ENCODE peak calls at places on chromosome 12, in seven cellular contexts. N is A549, X is HCT116, T is endothelial cell of umbilical vein, Q is H1, A is K562, G is HepG2. P is an unnamed sample.

GRCh38 chr12:120971299-120972180 is 6.8 kb upstream of the HNF1A start:
- DNase-seq in N (peak; percentile 75), X (peak; percentile 58), T (peak; percentile 58), Q (no peak), A (peak; percentile 72), G (peak; percentile 45), P (peak; percentile 96)

GRCh38 chr12:116600959-116601358 is 41.8 kb downstream of the MAP1LC3B2 start:
- DNase-seq in N (no peak), X (no peak), T (no peak), Q (no peak), A (no peak), G (no peak), P (no peak)

GRCh38 chr12:110020956-110021355 is 21.7 kb downstream of the ANKRD13A start:
- DNase-seq in N (no peak), X (no peak), T (no peak), Q (no peak), A (no peak), G (no peak), P (no peak)

GRCh38 chr12:14810953-14811483 is 3.0 kb downstream of the SMCO3 start:
- DNase-seq in N (peak; percentile 58), X (no peak), T (peak; percentile 54), Q (no peak), A (peak; percentile 10), G (peak; percentile 44), P (no peak)

GRCh38 chr12:84136862-84137367 is 775.7 kb downstream of the SLC6A15 start:
- DNase-seq in N (peak; percentile 59), X (no peak), T (no peak), Q (no peak), A (no peak), G (no peak), P (no peak)

GRCh38 chr12:85804663-85805062 is 31.5 kb downstream of the RASSF9 start:
- DNase-seq in N (no peak), X (no peak), T (no peak), Q (no peak), A (no peak), G (no peak), P (no peak)

GRCh38 chr12:3333991-3334391 is 157.0 kb upstream of the PRMT8 start:
- DNase-seq in N (no peak), X (no peak), T (no peak), Q (no peak), A (no peak), G (no peak), P (no peak)

GRCh38 chr12:57896437-57897201 is 44.7 kb upstream of the ATP23 start:
- DNase-seq in N (peak; percentile 51), X (no peak), T (peak; percentile 75), Q (no peak), A (no peak), G (no peak), P (no peak)

GRCh38 chr12:3727354-3727753 is 25.6 kb downstream of the CRACR2A start:
- DNase-seq in N (no peak), X (no peak), T (no peak), Q (no peak), A (no peak), G (no peak), P (peak; percentile 54)

GRCh38 chr12:117120787-117121186 is 21.6 kb upstream of the TESC start:
- DNase-seq in N (no peak), X (no peak), T (no peak), Q (no peak), A (no peak), G (no peak), P (peak; percentile 67)

GRCh38 chr12:66049538-66050282 is 80.8 kb downstream of the LLPH start:
- DNase-seq in N (no peak), X (no peak), T (no peak), Q (no peak), A (no peak), G (peak; percentile 90), P (no peak)

GRCh38 chr12:28023156-28023887 is 50.8 kb upstream of the PTHLH start:
- DNase-seq in N (peak; percentile 87), X (peak; percentile 53), T (peak; percentile 74), Q (no peak), A (no peak), G (peak; percentile 20), P (peak; percentile 68)

GRCh38 chr12:116592116-116592637 is 33.0 kb downstream of the MAP1LC3B2 start:
- DNase-seq in N (no peak), X (no peak), T (peak; percentile 43), Q (no peak), A (no peak), G (no peak), P (no peak)

DNA sequence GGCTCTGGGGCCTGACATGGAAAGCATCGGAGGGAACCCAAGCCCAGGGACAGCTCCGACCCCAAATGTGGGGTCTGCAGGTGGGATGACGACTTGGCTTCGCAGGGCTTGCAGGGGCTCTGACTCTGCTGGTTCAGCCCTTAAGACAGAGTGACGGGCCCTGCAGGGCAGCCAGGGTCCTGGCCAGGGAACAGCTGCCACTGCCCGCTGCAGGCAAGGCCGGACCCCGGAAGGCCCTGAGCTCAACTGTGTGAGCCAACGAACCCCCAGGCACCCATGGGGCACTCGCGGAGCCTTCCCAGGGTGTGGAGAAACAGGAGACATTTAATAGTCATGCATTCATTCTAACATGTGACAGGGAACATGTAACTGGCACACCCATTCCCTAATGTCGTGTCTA is 120.7 kb downstream of the PIWIL1 start:
- DNase-seq in N (no peak), X (no peak), T (no peak), Q (no peak), A (no peak), G (no peak), P (no peak)
- TF ChIP-seq MAX in N (no peak), X (no peak), T (no peak), Q (no peak), A (no peak), G (no peak), P (no peak)

GRCh38 chr12:8065991-8066594 is at the start of gene C3AR1:
- DNase-seq in N (no peak), X (no peak), T (peak; percentile 83), Q (no peak), A (peak; percentile 51), G (no peak), P (peak; percentile 86)
- TF ChIP-seq POLR2A in N (no peak), X (no peak), T (no peak), Q (no peak), A (peak; percentile 42), G (no peak), P (no peak)

DNA sequence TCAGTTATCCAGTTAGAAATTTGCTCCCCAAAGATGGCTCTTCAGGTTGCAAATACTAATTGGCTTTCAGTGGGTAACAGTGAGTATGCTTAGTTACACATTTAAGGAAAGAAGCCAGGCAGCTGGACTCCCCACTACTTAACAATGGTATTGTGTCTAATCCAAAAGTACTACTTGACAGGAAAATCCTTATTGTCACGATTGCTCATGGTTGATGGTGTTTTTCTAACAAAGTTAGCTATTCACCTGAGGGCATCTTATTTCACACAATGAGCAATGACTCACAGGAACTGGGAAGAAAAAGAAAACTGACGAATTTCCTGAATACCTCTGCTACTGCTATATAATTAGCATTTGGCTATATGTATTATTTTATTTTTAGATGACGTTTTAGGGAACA is 33.4 kb upstream of the ALG10 start:
- DNase-seq in N (no peak), X (no peak), T (peak; percentile 24), Q (no peak), A (no peak), G (no peak), P (no peak)
- TF ChIP-seq MAX in N (no peak), X (no peak), T (no peak), Q (no peak), A (no peak), G (no peak), P (no peak)

GRCh38 chr12:123388218-123388947 is 4.5 kb downstream of the KMT5A start:
- DNase-seq in N (peak; percentile 68), X (no peak), T (peak; percentile 61), Q (no peak), A (peak; percentile 93), G (peak; percentile 58), P (peak; percentile 89)

GRCh38 chr12:123391546-123392343 is 7.8 kb downstream of the KMT5A start:
- DNase-seq in N (no peak), X (no peak), T (no peak), Q (no peak), A (no peak), G (no peak), P (peak; percentile 2)

GRCh38 chr12:123390415-123391093 is 6.6 kb downstream of the KMT5A start:
- DNase-seq in N (no peak), X (no peak), T (peak; percentile 64), Q (no peak), A (no peak), G (no peak), P (peak; percentile 23)

GRCh38 chr12:123388948-123389559 is 5.1 kb downstream of the KMT5A start:
- DNase-seq in N (no peak), X (no peak), T (no peak), Q (no peak), A (no peak), G (no peak), P (peak; percentile 44)

GRCh38 chr12:123389560-123390351 is 5.8 kb downstream of the KMT5A start:
- DNase-seq in N (no peak), X (no peak), T (peak; percentile 25), Q (no peak), A (peak; percentile 61), G (peak; percentile 45), P (peak; percentile 63)
- TF ChIP-seq POLR2A in N (no peak), X (no peak), T (no peak), Q (no peak), A (peak; percentile 28), G (peak; percentile 56), P (no peak)

GRCh38 chr12:53623986-53624385 is 2.2 kb downstream of the ATF7 start:
- DNase-seq in N (no peak), X (no peak), T (peak; percentile 76), Q (no peak), A (peak; percentile 23), G (peak; percentile 52), P (no peak)
- TF ChIP-seq MAX in N (no peak), X (no peak), T (no peak), Q (no peak), A (no peak), G (no peak), P (no peak)

GRCh38 chr12:106058256-106059182 is 80.2 kb downstream of the NUAK1 start:
- DNase-seq in N (no peak), X (no peak), T (no peak), Q (no peak), A (no peak), G (no peak), P (no peak)
- TF ChIP-seq POLR2A in N (no peak), X (no peak), T (no peak), Q (no peak), A (no peak), G (no peak), P (no peak)

DNA sequence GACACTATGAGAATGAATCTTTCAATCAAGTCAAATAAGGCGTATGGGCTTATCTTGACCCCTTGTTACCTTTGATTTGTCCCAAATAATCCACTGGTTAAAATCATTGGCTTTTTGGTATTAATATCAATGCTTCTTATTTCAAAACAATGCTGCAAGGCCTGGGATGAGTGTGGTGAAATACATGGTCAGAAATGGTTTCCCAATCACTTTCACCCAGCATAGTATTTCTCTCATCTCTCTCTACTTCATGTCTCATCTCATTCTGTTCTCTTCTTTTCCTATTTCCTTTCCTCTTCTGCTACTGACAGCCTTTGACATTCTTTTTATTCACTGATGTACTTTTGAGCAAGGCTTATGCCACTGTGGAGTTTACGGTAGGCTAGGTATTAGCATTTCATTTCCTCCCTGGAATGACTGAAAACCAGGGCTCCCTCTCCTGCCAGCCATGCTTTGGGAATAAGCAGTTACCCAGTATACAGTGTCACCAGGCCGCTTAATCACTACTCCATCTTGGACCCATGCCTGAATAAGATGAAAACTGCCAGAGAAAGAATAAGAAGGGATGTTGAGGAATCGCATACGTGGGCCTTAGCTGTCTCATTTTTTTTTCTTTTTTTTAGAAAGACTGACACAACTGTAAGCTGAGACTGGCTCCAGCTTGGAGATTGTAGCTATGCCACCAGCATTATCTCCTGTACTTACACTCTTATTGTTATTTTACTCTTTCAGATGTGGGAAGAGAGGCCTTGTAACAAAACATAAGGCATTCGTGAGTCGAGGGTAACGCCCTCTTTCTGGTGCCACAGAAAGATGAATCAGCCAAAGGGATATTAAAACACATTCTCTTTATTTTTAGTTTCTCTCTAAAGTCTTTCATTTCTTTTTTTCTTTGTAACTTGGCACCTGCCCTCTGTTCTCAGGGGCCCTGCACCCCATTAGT is 53.5 kb downstream of the IGF1 start:
- DNase-seq in N (no peak), X (no peak), T (no peak), Q (no peak), A (no peak), G (no peak), P (no peak)
- TF ChIP-seq MAX in N (no peak), X (no peak), T (no peak), Q (no peak), A (no peak), G (no peak), P (no peak)